ENCODE peak calls at places on chromosomes 4 and X, in seven cellular contexts. One of them, this sample, is unnamed.

GRCh38 chrX:22429704-22430103 is 157.0 kb downstream of the CBLL2 start:
- DNase-seq in MCF 10A: no peak
- DNase-seq in tibial artery: no peak
- DNase-seq in hepatocyte: no peak
- DNase-seq in A549: no peak
- DNase-seq in mesothelial cell of epicardium: no peak
- DNase-seq in heart left ventricle: no peak
- DNase-seq in this sample: no peak

GRCh38 chr4:40564004-40564403 is 65.7 kb downstream of the RBM47 start:
- DNase-seq in MCF 10A: no peak
- DNase-seq in tibial artery: peak
- DNase-seq in hepatocyte: no peak
- DNase-seq in A549: no peak
- DNase-seq in mesothelial cell of epicardium: no peak
- DNase-seq in heart left ventricle: no peak
- DNase-seq in this sample: peak

GRCh38 chr4:95548738-95549245 is at the start of gene UNC5C:
- DNase-seq in MCF 10A: peak
- DNase-seq in tibial artery: peak
- DNase-seq in hepatocyte: peak
- DNase-seq in A549: peak
- DNase-seq in mesothelial cell of epicardium: peak
- DNase-seq in heart left ventricle: peak
- DNase-seq in this sample: peak

GRCh38 chrX:74467656-74468055 is 46.4 kb downstream of the SLC16A2 start:
- DNase-seq in MCF 10A: peak
- DNase-seq in tibial artery: no peak
- DNase-seq in hepatocyte: no peak
- DNase-seq in A549: no peak
- DNase-seq in mesothelial cell of epicardium: no peak
- DNase-seq in heart left ventricle: no peak
- DNase-seq in this sample: no peak

GRCh38 chr4:39933689-39934590 is 43.8 kb downstream of the PDS5A start:
- DNase-seq in MCF 10A: no peak
- DNase-seq in tibial artery: no peak
- DNase-seq in hepatocyte: no peak
- DNase-seq in A549: no peak
- DNase-seq in mesothelial cell of epicardium: no peak
- DNase-seq in heart left ventricle: no peak
- DNase-seq in this sample: no peak

GRCh38 chr4:38534344-38534743 is 129.7 kb upstream of the KLF3 start:
- DNase-seq in MCF 10A: no peak
- DNase-seq in tibial artery: no peak
- DNase-seq in hepatocyte: no peak
- DNase-seq in A549: no peak
- DNase-seq in mesothelial cell of epicardium: no peak
- DNase-seq in heart left ventricle: no peak
- DNase-seq in this sample: no peak

GRCh38 chr4:26069218-26069617 is 155.2 kb downstream of the SMIM20 start:
- DNase-seq in MCF 10A: peak
- DNase-seq in tibial artery: no peak
- DNase-seq in hepatocyte: no peak
- DNase-seq in A549: peak
- DNase-seq in mesothelial cell of epicardium: no peak
- DNase-seq in heart left ventricle: no peak
- DNase-seq in this sample: no peak

GRCh38 chr4:88166608-88167007 is 8.2 kb upstream of the ABCG2 start:
- DNase-seq in MCF 10A: no peak
- DNase-seq in tibial artery: no peak
- DNase-seq in hepatocyte: no peak
- DNase-seq in A549: no peak
- DNase-seq in mesothelial cell of epicardium: no peak
- DNase-seq in heart left ventricle: no peak
- DNase-seq in this sample: no peak

GRCh38 chr4:25813705-25814104 is 49.1 kb downstream of the SEL1L3 start:
- DNase-seq in MCF 10A: peak
- DNase-seq in tibial artery: no peak
- DNase-seq in hepatocyte: no peak
- DNase-seq in A549: peak
- DNase-seq in mesothelial cell of epicardium: no peak
- DNase-seq in heart left ventricle: no peak
- DNase-seq in this sample: no peak

GRCh38 chr4:100109921-100110320 is 80.3 kb downstream of the DDIT4L start:
- DNase-seq in MCF 10A: no peak
- DNase-seq in tibial artery: no peak
- DNase-seq in hepatocyte: no peak
- DNase-seq in A549: no peak
- DNase-seq in mesothelial cell of epicardium: no peak
- DNase-seq in heart left ventricle: no peak
- DNase-seq in this sample: no peak

GRCh38 chr4:109462802-109463201 is 29.2 kb downstream of the SEC24B start:
- DNase-seq in MCF 10A: peak
- DNase-seq in tibial artery: no peak
- DNase-seq in hepatocyte: no peak
- DNase-seq in A549: no peak
- DNase-seq in mesothelial cell of epicardium: no peak
- DNase-seq in heart left ventricle: no peak
- DNase-seq in this sample: no peak

GRCh38 chr4:88382621-88383020 is 4.0 kb downstream of the HERC6 start:
- DNase-seq in MCF 10A: no peak
- DNase-seq in tibial artery: no peak
- DNase-seq in hepatocyte: no peak
- DNase-seq in A549: peak
- DNase-seq in mesothelial cell of epicardium: no peak
- DNase-seq in heart left ventricle: no peak
- DNase-seq in this sample: no peak

GRCh38 chr4:52202931-52203330 is 151.8 kb downstream of the SPATA18 start:
- DNase-seq in MCF 10A: no peak
- DNase-seq in tibial artery: no peak
- DNase-seq in hepatocyte: no peak
- DNase-seq in A549: no peak
- DNase-seq in mesothelial cell of epicardium: no peak
- DNase-seq in heart left ventricle: no peak
- DNase-seq in this sample: no peak

GRCh38 chr4:104025251-104025650 is 305.5 kb upstream of the TACR3 start:
- DNase-seq in MCF 10A: no peak
- DNase-seq in tibial artery: no peak
- DNase-seq in hepatocyte: no peak
- DNase-seq in A549: no peak
- DNase-seq in mesothelial cell of epicardium: no peak
- DNase-seq in heart left ventricle: no peak
- DNase-seq in this sample: no peak

GRCh38 chrX:18973527-18974192 is 10.3 kb downstream of the PHKA2 start:
- DNase-seq in MCF 10A: no peak
- DNase-seq in tibial artery: no peak
- DNase-seq in hepatocyte: no peak
- DNase-seq in A549: no peak
- DNase-seq in mesothelial cell of epicardium: no peak
- DNase-seq in heart left ventricle: no peak
- DNase-seq in this sample: no peak

GRCh38 chr4:7021930-7022658 is 21.1 kb upstream of the TADA2B start:
- DNase-seq in MCF 10A: peak
- DNase-seq in tibial artery: no peak
- DNase-seq in hepatocyte: peak
- DNase-seq in A549: peak
- DNase-seq in mesothelial cell of epicardium: no peak
- DNase-seq in heart left ventricle: no peak
- DNase-seq in this sample: no peak

GRCh38 chr4:187840814-187841213 is 154.8 kb upstream of the ZFP42 start:
- DNase-seq in MCF 10A: peak
- DNase-seq in tibial artery: no peak
- DNase-seq in hepatocyte: no peak
- DNase-seq in A549: peak
- DNase-seq in mesothelial cell of epicardium: no peak
- DNase-seq in heart left ventricle: no peak
- DNase-seq in this sample: no peak

GRCh38 chrX:120456973-120457372 is 12.1 kb downstream of the LAMP2 start:
- DNase-seq in MCF 10A: peak
- DNase-seq in tibial artery: no peak
- DNase-seq in hepatocyte: no peak
- DNase-seq in A549: no peak
- DNase-seq in mesothelial cell of epicardium: no peak
- DNase-seq in heart left ventricle: no peak
- DNase-seq in this sample: no peak

GRCh38 chr4:141346144-141346543 is 125.4 kb downstream of the ZNF330 start:
- DNase-seq in MCF 10A: peak
- DNase-seq in tibial artery: no peak
- DNase-seq in hepatocyte: peak
- DNase-seq in A549: peak
- DNase-seq in mesothelial cell of epicardium: no peak
- DNase-seq in heart left ventricle: no peak
- DNase-seq in this sample: no peak
- TF ChIP-seq CTCF in MCF 10A: peak
- TF ChIP-seq CTCF in tibial artery: peak
- TF ChIP-seq CTCF in hepatocyte: peak
- TF ChIP-seq CTCF in A549: peak
- TF ChIP-seq CTCF in mesothelial cell of epicardium: no peak
- TF ChIP-seq CTCF in heart left ventricle: peak
- TF ChIP-seq CTCF in this sample: peak

DNA sequence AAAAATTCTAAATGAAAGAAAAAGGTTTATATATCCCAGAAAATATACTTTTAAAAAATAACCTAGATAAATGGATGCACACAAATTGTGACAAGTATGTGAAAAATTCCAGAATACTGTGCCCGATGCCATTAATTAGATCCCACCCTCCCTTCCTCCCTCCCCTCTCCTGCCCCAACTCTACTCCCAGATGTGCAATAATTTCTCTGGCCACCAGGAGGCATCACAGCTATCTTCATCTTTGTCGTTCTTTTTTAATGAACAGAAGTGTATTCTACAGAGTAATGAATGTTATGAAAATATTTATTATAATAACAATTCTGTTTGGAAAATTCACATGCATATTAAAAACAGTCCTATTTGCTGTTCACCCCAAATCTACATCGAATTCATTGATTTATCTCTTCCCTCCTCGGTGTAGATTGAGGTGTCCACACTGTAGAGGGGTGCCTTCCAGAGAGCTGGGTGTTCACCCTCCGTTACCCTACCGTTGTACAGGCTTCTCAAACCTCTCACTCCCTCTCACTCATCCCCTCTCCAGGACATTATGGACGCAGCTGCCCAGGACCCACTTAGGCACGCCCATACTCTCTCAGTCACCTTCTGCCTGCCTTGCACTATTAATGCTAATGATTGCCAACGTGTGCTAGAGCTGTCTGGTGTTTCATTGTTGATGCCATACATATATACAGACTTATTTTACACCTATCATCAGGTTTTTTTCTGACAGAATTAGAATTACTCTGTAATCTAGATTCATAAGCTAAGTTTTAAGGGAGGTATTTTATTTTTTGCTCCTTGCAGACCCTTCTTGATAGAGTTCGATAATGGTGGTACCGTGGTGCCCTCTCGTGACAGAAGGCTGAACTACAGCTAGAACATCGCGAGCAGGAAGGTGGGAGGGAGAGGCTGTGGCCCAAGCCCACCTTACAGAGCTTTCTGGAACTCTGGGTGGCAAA is 14.1 kb downstream of the RAB40AL start:
- DNase-seq in MCF 10A: peak
- DNase-seq in tibial artery: peak
- DNase-seq in hepatocyte: peak
- DNase-seq in A549: peak
- DNase-seq in mesothelial cell of epicardium: peak
- DNase-seq in heart left ventricle: no peak
- DNase-seq in this sample: no peak
- TF ChIP-seq CTCF in MCF 10A: peak
- TF ChIP-seq CTCF in tibial artery: peak
- TF ChIP-seq CTCF in hepatocyte: peak
- TF ChIP-seq CTCF in A549: peak
- TF ChIP-seq CTCF in mesothelial cell of epicardium: peak
- TF ChIP-seq CTCF in heart left ventricle: peak
- TF ChIP-seq CTCF in this sample: peak

GRCh38 chr4:152041304-152041703 is 280.5 kb upstream of the GATB start:
- DNase-seq in MCF 10A: no peak
- DNase-seq in tibial artery: no peak
- DNase-seq in hepatocyte: no peak
- DNase-seq in A549: no peak
- DNase-seq in mesothelial cell of epicardium: no peak
- DNase-seq in heart left ventricle: no peak
- DNase-seq in this sample: no peak

GRCh38 chr4:152038238-152038637 is 277.4 kb upstream of the GATB start:
- DNase-seq in MCF 10A: no peak
- DNase-seq in tibial artery: no peak
- DNase-seq in hepatocyte: no peak
- DNase-seq in A549: no peak
- DNase-seq in mesothelial cell of epicardium: no peak
- DNase-seq in heart left ventricle: no peak
- DNase-seq in this sample: peak

GRCh38 chr4:152036626-152037025 is 275.8 kb upstream of the GATB start:
- DNase-seq in MCF 10A: no peak
- DNase-seq in tibial artery: no peak
- DNase-seq in hepatocyte: no peak
- DNase-seq in A549: no peak
- DNase-seq in mesothelial cell of epicardium: no peak
- DNase-seq in heart left ventricle: no peak
- DNase-seq in this sample: no peak

GRCh38 chr4:152037435-152037834 is 276.6 kb upstream of the GATB start:
- DNase-seq in MCF 10A: no peak
- DNase-seq in tibial artery: no peak
- DNase-seq in hepatocyte: no peak
- DNase-seq in A549: no peak
- DNase-seq in mesothelial cell of epicardium: no peak
- DNase-seq in heart left ventricle: no peak
- DNase-seq in this sample: no peak

DNA sequence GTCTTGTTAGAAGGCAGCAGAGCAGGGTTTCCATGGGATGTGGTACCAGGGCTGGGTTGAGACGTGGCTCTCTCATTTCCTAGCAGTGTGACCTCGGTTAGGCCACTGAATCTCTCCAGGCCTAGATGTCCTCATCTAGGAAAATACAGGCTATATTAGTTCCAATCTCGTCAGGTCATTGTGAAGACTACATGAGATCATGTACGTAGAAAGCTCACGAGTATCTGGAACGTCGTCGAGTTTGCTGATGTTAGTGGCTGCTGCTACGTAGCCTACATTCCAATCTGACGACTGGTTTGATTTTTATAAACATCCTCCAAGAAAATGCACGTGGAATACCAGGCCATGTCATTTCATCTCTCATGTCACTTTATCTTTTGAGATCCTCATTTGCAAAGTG is 278.3 kb upstream of the GATB start:
- DNase-seq in MCF 10A: no peak
- DNase-seq in tibial artery: no peak
- DNase-seq in hepatocyte: no peak
- DNase-seq in A549: no peak
- DNase-seq in mesothelial cell of epicardium: no peak
- DNase-seq in heart left ventricle: no peak
- DNase-seq in this sample: peak
- TF ChIP-seq CTCF in MCF 10A: no peak
- TF ChIP-seq CTCF in tibial artery: no peak
- TF ChIP-seq CTCF in hepatocyte: no peak
- TF ChIP-seq CTCF in A549: no peak
- TF ChIP-seq CTCF in mesothelial cell of epicardium: no peak
- TF ChIP-seq CTCF in heart left ventricle: no peak
- TF ChIP-seq CTCF in this sample: no peak

DNA sequence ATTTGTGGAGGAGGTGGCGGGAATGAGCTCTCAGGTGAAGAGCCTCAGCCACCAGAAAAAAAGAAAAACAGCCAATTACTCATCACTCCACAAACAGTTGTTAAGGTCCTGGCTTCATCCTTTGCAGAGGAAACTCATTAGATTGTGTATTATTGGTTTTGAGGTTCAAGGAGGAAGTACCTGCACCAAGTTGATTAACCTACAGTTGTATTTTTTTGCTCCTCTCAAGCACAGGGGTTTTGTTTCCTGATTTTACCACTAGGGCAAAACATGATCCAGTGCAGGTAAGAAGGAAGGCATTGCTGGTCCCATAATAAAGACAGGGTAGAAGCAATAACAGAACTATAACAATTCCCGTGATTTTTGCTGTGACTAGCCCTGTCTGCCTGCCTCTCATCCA is 84.0 kb upstream of the QRFPR start:
- DNase-seq in MCF 10A: no peak
- DNase-seq in tibial artery: no peak
- DNase-seq in hepatocyte: no peak
- DNase-seq in A549: no peak
- DNase-seq in mesothelial cell of epicardium: no peak
- DNase-seq in heart left ventricle: no peak
- DNase-seq in this sample: no peak
- TF ChIP-seq CTCF in MCF 10A: peak
- TF ChIP-seq CTCF in tibial artery: no peak
- TF ChIP-seq CTCF in hepatocyte: no peak
- TF ChIP-seq CTCF in A549: no peak
- TF ChIP-seq CTCF in mesothelial cell of epicardium: no peak
- TF ChIP-seq CTCF in heart left ventricle: no peak
- TF ChIP-seq CTCF in this sample: no peak

This sample was measured in heart right ventricle.